ENCODE peak calls at places on chromosome 13, in four cellular contexts. C is heart left ventricle, N is breast epithelium, R is tibial nerve. I is an unnamed sample.

GRCh38 chr13:73416093-73416492 is 357.3 kb downstream of the KLF5 start:
- DNase-seq in R (no peak), N (no peak), C (no peak), I (no peak)

GRCh38 chr13:29543230-29544215 is 52.0 kb downstream of the SLC7A1 start:
- DNase-seq in N (no peak), R (no peak), C (no peak), I (no peak)

GRCh38 chr13:100523437-100523836 is 65.2 kb downstream of the GGACT start:
- DNase-seq in C (no peak), R (no peak), N (no peak), I (no peak)

GRCh38 chr13:41577437-41577836 is 120.1 kb downstream of the RGCC start:
- DNase-seq in R (peak; percentile 72), C (peak; percentile 65), N (no peak), I (no peak)

GRCh38 chr13:80011448-80012212 is 329.3 kb downstream of the SPRY2 start:
- DNase-seq in N (no peak), C (no peak), R (no peak), I (no peak)

GRCh38 chr13:53064721-53065120 is 36.1 kb downstream of the OLFM4 start:
- DNase-seq in C (peak; percentile 43), N (no peak), R (peak; percentile 49), I (no peak)

GRCh38 chr13:27112006-27112405 is 59.6 kb downstream of the USP12 start:
- DNase-seq in C (no peak), N (no peak), R (no peak), I (no peak)

GRCh38 chr13:111667757-111668156 is 347.3 kb downstream of the TEX29 start:
- DNase-seq in C (no peak), N (no peak), R (peak; percentile 1), I (no peak)

GRCh38 chr13:110538632-110539031 is 22.9 kb downstream of the RAB20 start:
- DNase-seq in C (peak; percentile 88), R (peak; percentile 43), N (no peak), I (peak; percentile 73)

GRCh38 chr13:114110091-114110829 is 22.2 kb downstream of the RASA3 start:
- DNase-seq in C (no peak), N (peak; percentile 50), R (no peak), I (no peak)

GRCh38 chr13:77026783-77027621 is at the start of gene FBXL3:
- DNase-seq in N (peak; percentile 79), C (peak; percentile 91), R (peak; percentile 64), I (peak; percentile 88)
- TF ChIP-seq POLR2A in N (no peak), C (no peak), R (peak; percentile 44), I (peak; percentile 87)

GRCh38 chr13:44237276-44237767 is 136.3 kb upstream of the SERP2 start:
- DNase-seq in C (peak; percentile 81), N (no peak), R (peak; percentile 84), I (peak; percentile 69)

GRCh38 chr13:44238011-44238421 is 135.6 kb upstream of the SERP2 start:
- DNase-seq in R (no peak), C (no peak), N (no peak), I (no peak)

GRCh38 chr13:44234566-44234965 is 139.1 kb upstream of the SERP2 start:
- DNase-seq in C (no peak), N (no peak), R (no peak), I (no peak)

GRCh38 chr13:44232729-44233128 is 140.9 kb upstream of the SERP2 start:
- DNase-seq in N (no peak), R (no peak), C (no peak), I (no peak)

GRCh38 chr13:44236370-44236769 is 137.3 kb upstream of the SERP2 start:
- DNase-seq in N (no peak), C (no peak), R (peak; percentile 52), I (no peak)
- TF ChIP-seq POLR2A in N (no peak), C (no peak), R (no peak), I (no peak)

DNA sequence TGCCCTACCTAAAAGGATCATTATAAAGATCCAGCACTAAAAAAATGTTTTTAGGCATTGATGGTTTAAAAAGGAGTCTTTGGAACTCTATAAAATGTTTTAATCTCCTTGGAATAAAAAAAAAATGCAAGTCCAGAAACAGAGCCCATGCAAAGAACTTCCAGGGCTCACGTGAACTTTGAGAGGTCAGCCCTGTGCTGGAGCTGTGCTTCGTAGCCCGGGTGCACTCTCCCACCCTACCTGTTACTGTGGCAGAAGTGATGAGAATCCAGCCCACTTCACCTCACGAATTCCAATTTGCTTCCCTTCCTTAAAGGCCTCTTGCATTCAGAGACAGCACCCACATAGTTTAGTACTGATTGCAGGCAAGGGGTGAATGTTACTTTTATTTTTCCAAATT is 267.7 kb downstream of the SHISA2 start:
- DNase-seq in N (no peak), R (no peak), C (no peak), I (no peak)
- TF ChIP-seq POLR2A in N (no peak), R (no peak), C (no peak), I (no peak)

GRCh38 chr13:75762066-75762937 is 126.2 kb downstream of the LMO7 start:
- DNase-seq in N (no peak), C (no peak), R (no peak), I (no peak)

GRCh38 chr13:75762967-75763366 is 126.8 kb downstream of the LMO7 start:
- DNase-seq in N (no peak), R (no peak), C (no peak), I (no peak)

GRCh38 chr13:75761373-75761772 is 125.2 kb downstream of the LMO7 start:
- DNase-seq in C (no peak), N (no peak), R (no peak), I (no peak)

GRCh38 chr13:75759531-75759930 is 123.4 kb downstream of the LMO7 start:
- DNase-seq in R (no peak), N (no peak), C (no peak), I (no peak)

GRCh38 chr13:75760182-75760981 is 124.3 kb downstream of the LMO7 start:
- DNase-seq in R (no peak), N (no peak), C (peak; percentile 37), I (no peak)
- TF ChIP-seq POLR2A in R (no peak), N (no peak), C (no peak), I (no peak)

DNA sequence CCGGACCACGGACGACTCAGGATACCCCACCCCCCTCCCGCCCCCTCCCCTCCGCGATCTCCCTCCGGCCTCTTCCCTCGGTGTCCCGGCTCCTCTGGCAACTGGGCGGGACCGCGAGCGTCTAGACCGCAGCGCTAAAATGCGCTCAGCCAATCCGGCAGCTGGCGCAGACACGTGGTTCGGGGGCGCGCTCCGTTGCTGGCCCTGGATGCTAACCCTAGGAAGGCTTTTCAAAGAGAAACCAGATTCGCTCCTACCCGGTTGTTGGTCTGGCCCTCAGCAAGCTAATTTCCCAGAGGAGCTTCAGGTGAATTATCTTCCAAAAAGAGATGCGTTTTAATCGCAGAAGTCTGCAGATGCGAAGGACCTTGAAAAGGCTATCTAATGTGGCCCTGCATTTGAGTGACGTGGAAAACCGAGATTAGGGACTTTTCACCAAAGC is at the start of gene DZIP1:
- DNase-seq in C (peak; percentile 85), R (peak; percentile 47), N (no peak), I (peak; percentile 91)
- TF ChIP-seq POLR2A in C (no peak), R (no peak), N (no peak), I (no peak)

I was measured in ovary.